ENCODE peak calls at places on chromosome 13, in nine cellular contexts. G is stomach, C is progenitor cell of endocrine pancreas, H is AG04450, L is PC-3, T is endodermal cell, J is AG09319, F is WTC11, M is heart right ventricle. R is an unnamed sample.

GRCh38 chr13:51303063-51303552 is 36.4 kb upstream of the SERPINE3 start:
- DNase-seq in G (no peak), C (no peak), H (no peak), L (no peak), T (peak), J (no peak), F (peak), M (no peak), R (no peak)

GRCh38 chr13:38498271-38498670 is 148.6 kb downstream of the UFM1 start:
- DNase-seq in G (no peak), C (no peak), H (no peak), L (no peak), T (no peak), J (no peak), F (no peak), M (no peak), R (no peak)

GRCh38 chr13:100828226-100828625 is 153.6 kb upstream of the TMTC4 start:
- DNase-seq in G (no peak), C (no peak), H (no peak), L (no peak), T (peak), J (no peak), F (no peak), M (no peak), R (no peak)

GRCh38 chr13:41231025-41231677 is 32.2 kb downstream of the MTRF1 start:
- DNase-seq in G (no peak), C (no peak), H (no peak), L (no peak), T (no peak), J (no peak), F (no peak), M (no peak), R (no peak)

GRCh38 chr13:102571075-102571474 is 25.7 kb upstream of the TPP2 start:
- DNase-seq in G (no peak), C (no peak), H (no peak), L (peak), T (peak), J (no peak), F (peak), M (no peak), R (no peak)

GRCh38 chr13:20673711-20674110 is 29.8 kb upstream of the IL17D start:
- DNase-seq in G (no peak), C (no peak), H (no peak), L (no peak), T (no peak), J (no peak), F (no peak), M (no peak), R (no peak)

GRCh38 chr13:44904982-44905381 is 84.3 kb downstream of the NUFIP1 start:
- DNase-seq in G (peak), C (no peak), H (peak), L (peak), T (no peak), J (peak), F (no peak), M (peak), R (no peak)

GRCh38 chr13:47298506-47298905 is 401.7 kb upstream of the HTR2A start:
- DNase-seq in G (no peak), C (no peak), H (no peak), L (peak), T (no peak), J (no peak), F (no peak), M (no peak), R (no peak)

GRCh38 chr13:61030445-61030844 is 385.2 kb downstream of the PCDH20 start:
- DNase-seq in G (no peak), C (no peak), H (no peak), L (no peak), T (no peak), J (no peak), F (no peak), M (no peak), R (no peak)

GRCh38 chr13:61024046-61024445 is 391.6 kb downstream of the PCDH20 start:
- DNase-seq in G (no peak), C (no peak), H (no peak), L (no peak), T (no peak), J (no peak), F (no peak), M (no peak), R (no peak)

DNA sequence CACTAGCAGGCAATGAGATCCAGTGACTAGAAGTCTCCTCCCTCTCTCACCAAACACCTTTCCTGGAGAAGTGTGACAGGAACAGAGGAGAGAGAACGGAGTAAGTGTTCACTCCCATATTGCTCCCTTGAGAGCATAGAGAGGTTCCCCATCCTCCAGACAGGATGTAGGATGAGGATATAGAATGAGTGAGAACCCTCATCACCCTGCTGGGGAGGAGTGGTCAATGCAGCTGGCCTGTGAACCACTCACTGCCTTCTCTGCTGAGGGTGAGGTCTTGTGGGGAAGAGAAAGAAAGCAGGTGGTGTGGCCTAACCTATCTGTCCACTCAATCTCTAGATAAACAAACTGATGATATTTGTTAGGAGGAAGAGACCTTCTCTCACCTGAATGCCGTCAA is 386.6 kb downstream of the PCDH20 start:
- DNase-seq in G (no peak), C (no peak), H (no peak), L (peak), T (peak), J (no peak), F (peak), M (no peak), R (no peak)
- TF ChIP-seq CTCF in G (no peak), C (peak), H (no peak), L (no peak), T (peak), J (no peak), F (no peak), M (no peak), R (no peak)

GRCh38 chr13:77022341-77022740 is 4.6 kb downstream of the FBXL3 start:
- DNase-seq in G (no peak), C (no peak), H (no peak), L (no peak), T (no peak), J (no peak), F (no peak), M (no peak), R (no peak)

GRCh38 chr13:77026783-77027621 is at the start of gene FBXL3:
- DNase-seq in G (peak), C (peak), H (peak), L (peak), T (peak), J (peak), F (peak), M (peak), R (peak)

GRCh38 chr13:77029436-77029835 is 2.5 kb upstream of the FBXL3 start:
- DNase-seq in G (no peak), C (no peak), H (no peak), L (peak), T (no peak), J (no peak), F (no peak), M (no peak), R (no peak)

GRCh38 chr13:77028202-77028601 is 1.2 kb upstream of the FBXL3 start:
- DNase-seq in G (no peak), C (no peak), H (no peak), L (no peak), T (no peak), J (no peak), F (no peak), M (no peak), R (no peak)

DNA sequence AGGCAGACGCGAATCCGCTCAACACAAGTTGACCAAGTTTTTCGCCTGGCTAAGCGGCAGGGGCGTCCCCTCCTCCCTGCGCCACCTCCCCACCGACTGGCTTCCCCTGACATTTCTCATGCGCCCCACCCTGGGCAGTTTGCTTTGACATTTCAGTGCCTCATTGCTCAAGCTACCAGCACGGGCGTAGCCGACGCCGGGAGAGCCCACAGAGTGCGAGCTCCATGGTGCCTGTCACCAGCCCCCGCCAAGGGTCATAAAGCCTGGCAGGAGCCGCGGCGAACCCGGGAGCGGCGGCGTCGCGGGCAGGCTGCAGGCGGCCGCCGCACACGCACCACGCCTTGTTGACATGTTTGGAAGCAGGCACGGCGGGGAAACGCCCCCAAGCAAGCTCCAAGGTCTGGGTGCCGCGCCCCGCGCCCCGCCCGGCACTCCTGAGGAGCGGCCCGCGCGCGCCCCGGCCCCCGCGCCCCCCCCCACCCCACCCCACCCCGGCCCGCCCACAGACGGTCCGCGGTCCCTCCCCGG is 640 bp downstream of the FBXL3 start:
- DNase-seq in G (peak), C (peak), H (no peak), L (peak), T (peak), J (no peak), F (peak), M (peak), R (peak)
- TF ChIP-seq CTCF in G (no peak), C (no peak), H (no peak), L (no peak), T (no peak), J (no peak), F (no peak), M (no peak), R (no peak)

GRCh38 chr13:36088463-36088862 is 42.7 kb downstream of the DCLK1 start:
- DNase-seq in G (no peak), C (no peak), H (no peak), L (no peak), T (no peak), J (no peak), F (no peak), M (no peak), R (no peak)

GRCh38 chr13:36086117-36086516 is 45.1 kb downstream of the DCLK1 start:
- DNase-seq in G (no peak), C (peak), H (no peak), L (no peak), T (peak), J (no peak), F (peak), M (no peak), R (no peak)

GRCh38 chr13:36090592-36090991 is 40.6 kb downstream of the DCLK1 start:
- DNase-seq in G (no peak), C (no peak), H (no peak), L (no peak), T (no peak), J (no peak), F (no peak), M (no peak), R (no peak)

GRCh38 chr13:36089130-36089529 is 42.1 kb downstream of the DCLK1 start:
- DNase-seq in G (no peak), C (no peak), H (no peak), L (no peak), T (no peak), J (no peak), F (no peak), M (no peak), R (no peak)

GRCh38 chr13:36088001-36088400 is 43.2 kb downstream of the DCLK1 start:
- DNase-seq in G (no peak), C (no peak), H (no peak), L (peak), T (no peak), J (no peak), F (no peak), M (no peak), R (no peak)
- TF ChIP-seq CTCF in G (no peak), C (no peak), H (no peak), L (no peak), T (no peak), J (no peak), F (no peak), M (no peak), R (no peak)

DNA sequence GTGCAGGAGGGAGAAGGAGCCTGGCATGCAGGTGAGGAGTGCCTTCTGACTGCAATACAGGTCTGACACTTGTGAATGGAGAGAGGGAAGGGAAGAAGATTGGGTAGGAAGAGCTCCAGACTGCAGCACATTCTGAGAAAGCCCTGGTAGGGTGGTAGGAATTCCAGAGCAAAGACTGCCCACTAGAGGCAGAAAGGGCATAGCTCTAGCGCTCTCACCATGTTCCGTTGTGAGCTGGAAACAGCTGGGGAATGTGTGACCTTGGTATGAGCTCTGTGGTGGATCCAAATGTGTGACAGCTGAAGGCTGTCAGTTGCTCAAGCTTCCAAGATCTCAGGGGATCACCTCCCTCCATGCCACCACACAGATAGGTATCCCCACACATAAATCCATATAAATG is 2.9 kb upstream of the MTUS2 start:
- DNase-seq in G (no peak), C (no peak), H (no peak), L (no peak), T (peak), J (no peak), F (peak), M (no peak), R (no peak)
- TF ChIP-seq CTCF in G (no peak), C (peak), H (no peak), L (peak), T (peak), J (no peak), F (no peak), M (no peak), R (no peak)

DNA sequence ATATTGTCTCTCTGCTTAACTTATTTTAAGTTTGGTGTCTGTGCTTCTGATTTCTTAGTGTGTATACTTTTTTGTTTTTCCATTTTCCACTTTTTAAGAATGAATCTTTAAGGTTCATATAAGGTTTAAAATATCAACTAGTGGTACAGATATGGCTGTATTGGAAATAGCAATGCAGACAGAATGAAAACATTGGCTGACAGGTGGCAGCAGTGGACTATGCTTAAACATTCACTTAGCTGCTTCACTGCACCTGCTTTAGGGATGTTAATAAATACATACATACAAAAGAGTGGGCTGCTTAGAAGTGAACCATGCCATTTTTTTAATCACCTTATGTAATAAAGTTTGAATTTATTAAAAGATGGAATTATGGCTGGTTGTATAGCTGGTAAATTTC is 27.3 kb downstream of the TM9SF2 start:
- DNase-seq in G (no peak), C (no peak), H (no peak), L (peak), T (no peak), J (no peak), F (no peak), M (no peak), R (peak)
- TF ChIP-seq CTCF in G (no peak), C (peak), H (peak), L (peak), T (peak), J (peak), F (no peak), M (peak), R (peak)

DNA sequence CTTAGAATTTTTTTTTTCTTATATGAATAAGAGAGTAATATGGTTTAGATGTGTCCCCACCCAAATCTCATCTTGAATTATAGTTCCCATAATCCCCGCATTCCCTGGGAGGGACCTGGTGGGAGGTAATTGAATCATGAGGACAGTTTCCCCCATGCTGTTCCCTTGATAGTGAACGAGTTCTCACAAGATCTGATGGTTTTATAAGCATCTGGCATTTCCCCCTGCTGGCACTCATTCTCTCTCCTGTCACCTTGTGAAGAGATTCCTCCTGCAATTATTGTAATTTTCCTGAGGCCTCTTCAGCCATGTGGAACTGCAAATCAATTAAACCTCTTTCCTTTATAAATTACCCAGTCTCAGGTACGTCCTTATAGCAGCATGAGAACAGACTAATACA is 205.7 kb downstream of the MYO16 start:
- DNase-seq in G (no peak), C (no peak), H (no peak), L (no peak), T (no peak), J (no peak), F (no peak), M (no peak), R (no peak)
- TF ChIP-seq CTCF in G (no peak), C (no peak), H (no peak), L (no peak), T (no peak), J (no peak), F (no peak), M (no peak), R (no peak)